ENCODE peak calls at places on chromosomes 16 and 17, in four cellular contexts. One of them, this sample, is unnamed.

GRCh38 chr16:22161999-22162657 is at the start of gene SDR42E2:
- DNase-seq in A673: no peak
- DNase-seq in tibial nerve: no peak
- DNase-seq in AG10803: no peak
- DNase-seq in this sample: peak; percentile 43

GRCh38 chr16:82758904-82759303 is 132.1 kb downstream of the CDH13 start:
- DNase-seq in A673: peak; percentile 3
- DNase-seq in tibial nerve: no peak
- DNase-seq in AG10803: no peak
- DNase-seq in this sample: no peak

GRCh38 chr17:59372138-59372751 is 40.8 kb downstream of the YPEL2 start:
- DNase-seq in tibial nerve: peak; percentile 38
- DNase-seq in A673: no peak
- DNase-seq in AG10803: peak; percentile 95
- DNase-seq in this sample: peak; percentile 40

GRCh38 chr17:4858068-4858879 is 25.1 kb downstream of the MINK1 start:
- DNase-seq in A673: no peak
- DNase-seq in tibial nerve: no peak
- DNase-seq in AG10803: no peak
- DNase-seq in this sample: peak; percentile 36

GRCh38 chr17:73340093-73340596 is 28.3 kb upstream of the CDC42EP4 start:
- DNase-seq in tibial nerve: no peak
- DNase-seq in A673: peak; percentile 67
- DNase-seq in AG10803: peak; percentile 94
- DNase-seq in this sample: peak; percentile 98

GRCh38 chr16:30484887-30485286 is 12.3 kb downstream of the ITGAL start:
- DNase-seq in tibial nerve: no peak
- DNase-seq in AG10803: peak; percentile 5
- DNase-seq in A673: no peak
- DNase-seq in this sample: no peak

GRCh38 chr16:82156761-82157654 is 13.0 kb downstream of the MPHOSPH6 start:
- DNase-seq in tibial nerve: no peak
- DNase-seq in A673: no peak
- DNase-seq in AG10803: peak; percentile 69
- DNase-seq in this sample: no peak

GRCh38 chr16:67447508-67448076 is 16.7 kb downstream of the HSD11B2 start:
- DNase-seq in tibial nerve: no peak
- DNase-seq in AG10803: peak; percentile 49
- DNase-seq in A673: peak; percentile 72
- DNase-seq in this sample: peak; percentile 30

GRCh38 chr16:25007284-25007984 is 7.7 kb downstream of the ARHGAP17 start:
- DNase-seq in tibial nerve: no peak
- DNase-seq in AG10803: peak; percentile 72
- DNase-seq in A673: no peak
- DNase-seq in this sample: no peak

GRCh38 chr17:9071016-9071415 is 49.7 kb downstream of the NTN1 start:
- DNase-seq in AG10803: no peak
- DNase-seq in A673: no peak
- DNase-seq in tibial nerve: no peak
- DNase-seq in this sample: no peak

GRCh38 chr16:88888778-88889387 is 22.4 kb upstream of the PABPN1L start:
- DNase-seq in tibial nerve: peak; percentile 49
- DNase-seq in AG10803: no peak
- DNase-seq in A673: peak; percentile 72
- DNase-seq in this sample: no peak

GRCh38 chr17:42818379-42818778 is 5.7 kb downstream of the BECN1 start:
- DNase-seq in A673: no peak
- DNase-seq in AG10803: peak; percentile 36
- DNase-seq in tibial nerve: no peak
- DNase-seq in this sample: no peak

GRCh38 chr17:37698132-37698615 is 46.7 kb downstream of the HNF1B start:
- DNase-seq in tibial nerve: no peak
- DNase-seq in A673: no peak
- DNase-seq in AG10803: peak; percentile 23
- DNase-seq in this sample: peak; percentile 92

GRCh38 chr17:28675980-28676379 is 14.0 kb downstream of the SUPT6H start:
- DNase-seq in AG10803: no peak
- DNase-seq in A673: no peak
- DNase-seq in tibial nerve: no peak
- DNase-seq in this sample: peak; percentile 54

GRCh38 chr16:56389554-56389953 is 35.8 kb downstream of the AMFR start:
- DNase-seq in tibial nerve: no peak
- DNase-seq in AG10803: peak; percentile 97
- DNase-seq in A673: no peak
- DNase-seq in this sample: peak; percentile 86

GRCh38 chr16:85296859-85297698 is 184.8 kb upstream of the CIBAR2 start:
- DNase-seq in AG10803: peak; percentile 29
- DNase-seq in tibial nerve: no peak
- DNase-seq in A673: peak; percentile 50
- DNase-seq in this sample: peak; percentile 50

GRCh38 chr17:77507116-77507885 is 366.5 kb downstream of the SEC14L1 start:
- DNase-seq in A673: no peak
- DNase-seq in tibial nerve: no peak
- DNase-seq in AG10803: no peak
- DNase-seq in this sample: peak; percentile 47

GRCh38 chr17:82391496-82392066 is 20.0 kb downstream of the UTS2R start:
- DNase-seq in tibial nerve: no peak
- DNase-seq in AG10803: no peak
- DNase-seq in A673: no peak
- DNase-seq in this sample: no peak

GRCh38 chr17:6910987-6911603 is 79.6 kb upstream of the TEKT1 start:
- DNase-seq in A673: peak; percentile 74
- DNase-seq in tibial nerve: no peak
- DNase-seq in AG10803: peak; percentile 55
- DNase-seq in this sample: peak; percentile 55

GRCh38 chr16:2954228-2954627 is 9.8 kb upstream of the KREMEN2 start:
- DNase-seq in A673: no peak
- DNase-seq in tibial nerve: no peak
- DNase-seq in AG10803: no peak
- DNase-seq in this sample: no peak

GRCh38 chr16:70713781-70714180 is 27.9 kb upstream of the MTSS2 start:
- DNase-seq in AG10803: no peak
- DNase-seq in A673: no peak
- DNase-seq in tibial nerve: no peak
- DNase-seq in this sample: no peak

GRCh38 chr16:700684-701584 is 4.7 kb downstream of the FBXL16 start:
- DNase-seq in tibial nerve: no peak
- DNase-seq in A673: peak; percentile 43
- DNase-seq in AG10803: no peak
- DNase-seq in this sample: no peak

GRCh38 chr17:53319947-53320346 is 502.8 kb upstream of the KIF2B start:
- DNase-seq in tibial nerve: no peak
- DNase-seq in A673: no peak
- DNase-seq in AG10803: no peak
- DNase-seq in this sample: no peak

GRCh38 chr17:47862621-47863440 is 11.9 kb upstream of the SP6 start:
- DNase-seq in tibial nerve: no peak
- DNase-seq in A673: no peak
- DNase-seq in AG10803: peak; percentile 88
- DNase-seq in this sample: peak; percentile 88

GRCh38 chr17:46817151-46817900 is 1.2 kb downstream of the WNT3 start:
- DNase-seq in A673: no peak
- DNase-seq in tibial nerve: no peak
- DNase-seq in AG10803: no peak
- DNase-seq in this sample: no peak

GRCh38 chr16:6573577-6573976 is 759.1 kb upstream of the RBFOX1 start:
- DNase-seq in AG10803: no peak
- DNase-seq in tibial nerve: no peak
- DNase-seq in A673: peak; percentile 35
- DNase-seq in this sample: no peak

GRCh38 chr17:83072600-83073358 is 6.6 kb upstream of the METRNL start:
- DNase-seq in tibial nerve: no peak
- DNase-seq in AG10803: no peak
- DNase-seq in A673: no peak
- DNase-seq in this sample: no peak

GRCh38 chr17:48486557-48486956 is 44.3 kb downstream of the HOXB1 start:
- DNase-seq in AG10803: peak; percentile 99
- DNase-seq in tibial nerve: no peak
- DNase-seq in A673: no peak
- DNase-seq in this sample: peak; percentile 98

GRCh38 chr16:53504161-53504663 is 1.2 kb upstream of the AKTIP start:
- DNase-seq in A673: peak; percentile 35
- DNase-seq in AG10803: peak; percentile 83
- DNase-seq in tibial nerve: no peak
- DNase-seq in this sample: no peak

GRCh38 chr16:318628-319027 is 33.9 kb downstream of the AXIN1 start:
- DNase-seq in A673: no peak
- DNase-seq in AG10803: no peak
- DNase-seq in tibial nerve: no peak
- DNase-seq in this sample: no peak

GRCh38 chr17:15493031-15493750 is 25.8 kb upstream of the CDRT4 start:
- DNase-seq in AG10803: no peak
- DNase-seq in tibial nerve: no peak
- DNase-seq in A673: no peak
- DNase-seq in this sample: no peak

GRCh38 chr16:252366-253337 is 18.0 kb downstream of the FAM234A start:
- DNase-seq in tibial nerve: no peak
- DNase-seq in A673: no peak
- DNase-seq in AG10803: no peak
- DNase-seq in this sample: no peak

GRCh38 chr17:7883781-7884386 is 4.7 kb upstream of the CHD3 start:
- DNase-seq in A673: peak; percentile 48
- DNase-seq in AG10803: peak; percentile 45
- DNase-seq in tibial nerve: no peak
- DNase-seq in this sample: no peak

GRCh38 chr17:9021158-9021984 is at the start of gene NTN1:
- DNase-seq in tibial nerve: peak; percentile 39
- DNase-seq in A673: peak; percentile 61
- DNase-seq in AG10803: peak; percentile 35
- DNase-seq in this sample: peak; percentile 57

GRCh38 chr16:15911198-15911597 is 22.8 kb upstream of the CEP20 start:
- DNase-seq in A673: no peak
- DNase-seq in AG10803: no peak
- DNase-seq in tibial nerve: no peak
- DNase-seq in this sample: no peak

GRCh38 chr16:15916323-15916722 is 27.9 kb upstream of the CEP20 start:
- DNase-seq in tibial nerve: no peak
- DNase-seq in AG10803: no peak
- DNase-seq in A673: no peak
- DNase-seq in this sample: no peak

GRCh38 chr16:15907863-15908478 is 19.6 kb upstream of the CEP20 start:
- DNase-seq in AG10803: peak; percentile 13
- DNase-seq in A673: peak; percentile 39
- DNase-seq in tibial nerve: no peak
- DNase-seq in this sample: peak; percentile 51

GRCh38 chr16:15915555-15916081 is 27.2 kb upstream of the CEP20 start:
- DNase-seq in A673: no peak
- DNase-seq in tibial nerve: no peak
- DNase-seq in AG10803: no peak
- DNase-seq in this sample: no peak

DNA sequence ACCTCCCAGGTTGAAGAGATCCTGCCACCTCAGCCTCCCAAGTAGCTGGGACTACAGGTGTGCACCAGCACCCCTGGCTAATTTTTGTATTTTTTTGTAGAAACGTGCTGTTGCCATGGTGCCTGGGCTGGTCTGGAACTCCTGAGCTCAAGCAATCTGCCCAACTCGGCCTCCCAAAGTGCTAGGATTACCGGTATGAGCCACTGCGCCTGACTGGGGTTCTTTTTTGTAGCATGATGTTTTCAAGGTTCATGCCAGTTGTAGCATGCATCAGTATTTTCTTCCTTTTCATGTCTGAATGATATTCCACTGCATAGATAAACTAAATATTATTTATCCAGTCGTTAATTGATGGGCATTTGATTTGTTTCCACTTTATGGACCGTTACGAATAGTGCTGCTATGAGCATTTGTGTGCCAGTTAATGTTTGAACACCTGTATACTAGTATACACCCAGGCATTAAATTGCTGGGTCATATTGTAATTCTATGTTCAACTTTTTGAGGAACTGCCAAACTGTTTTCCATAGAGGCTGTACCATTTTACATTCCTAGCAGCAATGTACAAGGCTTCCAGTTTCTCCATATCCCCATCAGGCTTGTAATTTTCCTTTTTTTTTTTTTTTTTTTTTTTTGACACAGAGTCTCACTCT is 24.8 kb upstream of the CEP20 start:
- DNase-seq in A673: no peak
- DNase-seq in tibial nerve: no peak
- DNase-seq in AG10803: no peak
- DNase-seq in this sample: no peak
- H3K4me3 ChIP-seq in A673: no peak overlapping the region
- H3K4me3 ChIP-seq in tibial nerve: no peak overlapping the region
- H3K4me3 ChIP-seq in AG10803: no peak overlapping the region
- H3K4me3 ChIP-seq in this sample: no peak overlapping the region

GRCh38 chr16:50884066-50884860 is 142.4 kb downstream of the CYLD start:
- DNase-seq in A673: peak; percentile 31
- DNase-seq in tibial nerve: no peak
- DNase-seq in AG10803: no peak
- DNase-seq in this sample: no peak
- TF ChIP-seq CTCF in A673: peak; percentile 55
- TF ChIP-seq CTCF in tibial nerve: no peak
- TF ChIP-seq CTCF in AG10803: peak; percentile 30
- TF ChIP-seq CTCF in this sample: peak; percentile 25

GRCh38 chr17:75721463-75722011 is 278 bp downstream of the ITGB4 start:
- DNase-seq in AG10803: no peak
- DNase-seq in A673: no peak
- DNase-seq in tibial nerve: no peak
- DNase-seq in this sample: no peak
- H3K4me3 ChIP-seq in AG10803: no peak overlapping the region
- H3K4me3 ChIP-seq in A673: peak overlapping the region; percentile 44
- H3K4me3 ChIP-seq in tibial nerve: peak overlapping the region; percentile 84
- H3K4me3 ChIP-seq in this sample: peak overlapping the region; percentile 94

GRCh38 chr16:4341250-4341649 is 9.9 kb downstream of the PAM16 start:
- DNase-seq in AG10803: no peak
- DNase-seq in A673: no peak
- DNase-seq in tibial nerve: no peak
- DNase-seq in this sample: no peak

GRCh38 chr16:4339455-4339854 is 11.7 kb downstream of the PAM16 start:
- DNase-seq in tibial nerve: no peak
- DNase-seq in AG10803: no peak
- DNase-seq in A673: no peak
- DNase-seq in this sample: no peak

GRCh38 chr16:4338712-4339299 is 12.3 kb downstream of the PAM16 start:
- DNase-seq in A673: no peak
- DNase-seq in tibial nerve: no peak
- DNase-seq in AG10803: no peak
- DNase-seq in this sample: no peak

GRCh38 chr16:4340443-4340842 is 10.7 kb downstream of the PAM16 start:
- DNase-seq in AG10803: no peak
- DNase-seq in A673: no peak
- DNase-seq in tibial nerve: no peak
- DNase-seq in this sample: no peak

DNA sequence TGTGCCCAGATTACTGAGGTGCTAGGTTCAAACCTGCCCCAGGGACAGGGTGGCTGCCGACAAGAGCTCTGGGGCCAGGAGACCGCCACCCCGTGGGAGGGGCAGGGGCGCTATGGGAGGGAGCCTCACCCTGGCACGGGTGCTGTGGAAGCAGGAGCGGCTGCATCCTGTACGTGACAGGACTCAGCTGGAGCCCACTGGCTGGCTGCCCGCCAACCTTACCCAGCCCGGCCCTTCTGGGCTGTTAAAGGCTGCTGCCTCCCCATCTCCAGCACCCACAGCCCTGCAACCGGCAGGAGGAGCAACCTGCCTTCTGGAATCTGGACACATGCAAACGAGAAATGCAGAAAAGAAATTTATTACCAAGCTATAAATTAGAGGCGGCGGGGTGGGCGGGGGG is 11.2 kb downstream of the PAM16 start:
- DNase-seq in AG10803: peak; percentile 40
- DNase-seq in A673: peak; percentile 90
- DNase-seq in tibial nerve: no peak
- DNase-seq in this sample: no peak
- TF ChIP-seq CTCF in AG10803: no peak
- TF ChIP-seq CTCF in A673: peak; percentile 54
- TF ChIP-seq CTCF in tibial nerve: no peak
- TF ChIP-seq CTCF in this sample: peak; percentile 10

This sample was measured in epithelial cell of esophagus.